ENCODE peak calls at places on chromosomes 16 and 17, in eight cellular contexts. Q, P, D, T, K, W, O and F are unnamed samples.

GRCh38 chr17:15651583-15652110 is 32.1 kb upstream of the FBXW10B start:
- DNase-seq in Q (peak), P (peak), D (no peak), T (peak), K (no peak), W (peak), O (peak), F (no peak)

GRCh38 chr16:57042157-57043111 is 49.9 kb upstream of the CPNE2 start:
- DNase-seq in Q (peak), P (peak), D (peak), T (no peak), K (peak), W (no peak), O (peak), F (peak)

GRCh38 chr16:82700541-82701240 is 73.9 kb downstream of the CDH13 start:
- DNase-seq in Q (no peak), P (no peak), D (no peak), T (no peak), K (no peak), W (peak), O (peak), F (no peak)

GRCh38 chr16:71352963-71353460 is 5.5 kb upstream of the CALB2 start:
- DNase-seq in Q (no peak), P (no peak), D (no peak), T (no peak), K (no peak), W (no peak), O (peak), F (no peak)

GRCh38 chr17:81416612-81417011 is 21.4 kb downstream of the BAHCC1 start:
- DNase-seq in Q (no peak), P (no peak), D (no peak), T (no peak), K (no peak), W (no peak), O (no peak), F (no peak)

GRCh38 chr16:81636298-81636960 is 142.7 kb upstream of the PLCG2 start:
- DNase-seq in Q (no peak), P (no peak), D (no peak), T (no peak), K (no peak), W (no peak), O (no peak), F (no peak)

GRCh38 chr17:752620-753219 is 656 bp upstream of the GEMIN4 start:
- DNase-seq in Q (peak), P (no peak), D (peak), T (peak), K (no peak), W (peak), O (peak), F (no peak)

GRCh38 chr17:39617446-39618251 is 9.1 kb upstream of the PPP1R1B start:
- DNase-seq in Q (peak), P (peak), D (peak), T (peak), K (peak), W (peak), O (peak), F (peak)

GRCh38 chr16:3022697-3023414 is 886 bp downstream of the HCFC1R1 start:
- DNase-seq in Q (no peak), P (no peak), D (no peak), T (no peak), K (no peak), W (no peak), O (peak), F (no peak)

GRCh38 chr16:70675851-70676513 is 9.9 kb downstream of the MTSS2 start:
- DNase-seq in Q (no peak), P (no peak), D (no peak), T (peak), K (no peak), W (no peak), O (peak), F (no peak)

GRCh38 chr17:44774271-44775135 is 15.7 kb downstream of the ADAM11 start:
- DNase-seq in Q (peak), P (peak), D (peak), T (peak), K (peak), W (peak), O (peak), F (peak)

GRCh38 chr17:16877102-16877501 is 94.8 kb downstream of the TNFRSF13B start:
- DNase-seq in Q (no peak), P (no peak), D (no peak), T (no peak), K (no peak), W (no peak), O (peak), F (no peak)

GRCh38 chr17:61354895-61355294 is 44.7 kb upstream of the TBX2 start:
- DNase-seq in Q (no peak), P (no peak), D (no peak), T (no peak), K (no peak), W (no peak), O (no peak), F (no peak)

GRCh38 chr17:76678330-76678729 is 32.4 kb downstream of the MXRA7 start:
- DNase-seq in Q (peak), P (peak), D (no peak), T (no peak), K (peak), W (peak), O (no peak), F (peak)

GRCh38 chr16:89696598-89697128 is 4.8 kb downstream of the SPATA2L start:
- DNase-seq in Q (peak), P (peak), D (no peak), T (peak), K (peak), W (no peak), O (peak), F (peak)

GRCh38 chr17:39064814-39065213 is 86.6 kb downstream of the PLXDC1 start:
- DNase-seq in Q (no peak), P (no peak), D (no peak), T (no peak), K (no peak), W (no peak), O (no peak), F (no peak)